ENCODE peak calls at places on chromosomes 16 and 17, in seven cellular contexts. W is HTR-8/SVneo; X is GM04504; D is stimulated activated effector memory CD8-positive, alpha-beta T cell treated with anti-CD3 and anti-CD28 coated beads, Interleukin-12 subunit alpha, Interleukin-12 subunit beta, amount 100 ng/mL, for 72 hours; P is stimulated activated CD4-positive, alpha-beta T cell treated with anti-CD3 and anti-CD28 coated beads, Interleukin-2, amount 100 ng/mL, for 48 hours; K is T-helper 2 cell; F is Right ventricle myocardium superior. B is an unnamed sample.

GRCh38 chr17:61551255-61551742 is 39.7 kb downstream of the NACA2 start:
- DNase-seq in W (peak; percentile 76), X (peak; percentile 18), D (no peak), P (no peak), K (no peak), F (no peak), B (peak; percentile 26)

GRCh38 chr16:4426722-4427372 is 1.2 kb downstream of the DNAJA3 start:
- DNase-seq in W (no peak), X (no peak), D (no peak), P (no peak), K (no peak), F (no peak), B (no peak)

GRCh38 chr16:67770371-67770991 is 35.9 kb downstream of the RANBP10 start:
- DNase-seq in W (no peak), X (no peak), D (no peak), P (no peak), K (no peak), F (no peak), B (no peak)

GRCh38 chr17:51491416-51491815 is 231.1 kb downstream of the UTP18 start:
- DNase-seq in W (no peak), X (no peak), D (no peak), P (no peak), K (no peak), F (no peak), B (no peak)

GRCh38 chr17:4560837-4561241 is 462 bp upstream of the GGT6 start:
- DNase-seq in W (no peak), X (no peak), D (no peak), P (no peak), K (no peak), F (peak; percentile 33), B (peak; percentile 68)

GRCh38 chr16:19783363-19783762 is 65.3 kb downstream of the IQCK start:
- DNase-seq in W (no peak), X (no peak), D (no peak), P (no peak), K (no peak), F (no peak), B (no peak)

GRCh38 chr17:78479369-78479768 is 97.8 kb downstream of the DNAH17 start:
- DNase-seq in W (no peak), X (no peak), D (no peak), P (no peak), K (no peak), F (no peak), B (no peak)

GRCh38 chr16:3912897-3913296 is 32.4 kb upstream of the CREBBP start:
- DNase-seq in W (no peak), X (no peak), D (no peak), P (no peak), K (no peak), F (no peak), B (no peak)

GRCh38 chr16:21664801-21665492 is 1.2 kb downstream of the OTOA start:
- DNase-seq in W (no peak), X (no peak), D (no peak), P (no peak), K (no peak), F (no peak), B (no peak)

GRCh38 chr17:18995220-18995619 is 9.3 kb downstream of the FAM83G start:
- DNase-seq in W (no peak), X (no peak), D (no peak), P (no peak), K (no peak), F (no peak), B (no peak)

GRCh38 chr16:89687092-89687940 is 827 bp downstream of the CDK10 start:
- DNase-seq in W (no peak), X (peak; percentile 15), D (no peak), P (no peak), K (no peak), F (no peak), B (no peak)

GRCh38 chr17:35486920-35487727 is 38.6 kb upstream of the SLFN13 start:
- DNase-seq in W (peak; percentile 54), X (peak; percentile 6), D (peak; percentile 87), P (peak; percentile 80), K (peak; percentile 78), F (peak; percentile 73), B (no peak)

GRCh38 chr17:80468222-80468621 is 8.2 kb downstream of the NPTX1 start:
- DNase-seq in W (no peak), X (no peak), D (no peak), P (no peak), K (no peak), F (no peak), B (no peak)